ENCODE peak calls at places on chromosomes 16 and 17, in four cellular contexts. F is A549, O is prostate gland, D is tibial nerve. S is an unnamed sample.

GRCh38 chr16:58661199-58661830 is 23.3 kb downstream of the SLC38A7 start:
- DNase-seq in F (peak), O (peak), D (peak), S (no peak)

GRCh38 chr17:1865252-1866037 is 35.6 kb downstream of the RPA1 start:
- DNase-seq in F (peak), O (peak), D (peak), S (peak)

GRCh38 chr17:350706-351435 is 1.7 kb downstream of the RPH3AL start:
- DNase-seq in F (peak), O (no peak), D (peak), S (no peak)

GRCh38 chr16:56743840-56744239 is 13.9 kb downstream of the NUP93 start:
- DNase-seq in F (peak), O (no peak), D (no peak), S (no peak)

GRCh38 chr17:77999413-78000173 is 41.1 kb downstream of the TNRC6C start:
- DNase-seq in F (no peak), O (no peak), D (no peak), S (no peak)

GRCh38 chr17:7343250-7343649 is 6.9 kb downstream of the ACAP1 start:
- DNase-seq in F (no peak), O (no peak), D (no peak), S (no peak)

GRCh38 chr16:53999841-54000240 is 286.7 kb downstream of the IRX3 start:
- DNase-seq in F (no peak), O (no peak), D (no peak), S (no peak)

GRCh38 chr17:77433385-77434135 is 292.8 kb downstream of the SEC14L1 start:
- DNase-seq in F (no peak), O (no peak), D (no peak), S (peak)

GRCh38 chr17:36939059-36939943 is 2.0 kb downstream of the LHX1 start:
- DNase-seq in F (no peak), O (no peak), D (no peak), S (no peak)

GRCh38 chr17:79019631-79020584 is 4.1 kb upstream of the C1QTNF1 start:
- DNase-seq in F (peak), O (peak), D (peak), S (peak)

GRCh38 chr17:17729620-17730249 is 48.5 kb downstream of the RAI1 start:
- DNase-seq in F (peak), O (peak), D (no peak), S (peak)

GRCh38 chr17:36475346-36475970 is 11.0 kb upstream of the ZNHIT3 start:
- DNase-seq in F (no peak), O (no peak), D (no peak), S (no peak)

GRCh38 chr17:19705201-19705600 is 11.2 kb downstream of the SLC47A2 start:
- DNase-seq in F (no peak), O (no peak), D (no peak), S (no peak)

GRCh38 chr17:67824735-67825626 is at the start of gene BPTF:
- DNase-seq in F (peak), O (peak), D (peak), S (peak)

GRCh38 chr16:13436641-13437423 is 483.1 kb upstream of the ERCC4 start:
- DNase-seq in F (peak), O (no peak), D (no peak), S (no peak)

GRCh38 chr17:63816669-63817068 is 10.6 kb upstream of the PSMC5 start:
- DNase-seq in F (no peak), O (no peak), D (no peak), S (no peak)

GRCh38 chr17:73768691-73769090 is 124.4 kb upstream of the SDK2 start:
- DNase-seq in F (no peak), O (no peak), D (no peak), S (no peak)

DNA sequence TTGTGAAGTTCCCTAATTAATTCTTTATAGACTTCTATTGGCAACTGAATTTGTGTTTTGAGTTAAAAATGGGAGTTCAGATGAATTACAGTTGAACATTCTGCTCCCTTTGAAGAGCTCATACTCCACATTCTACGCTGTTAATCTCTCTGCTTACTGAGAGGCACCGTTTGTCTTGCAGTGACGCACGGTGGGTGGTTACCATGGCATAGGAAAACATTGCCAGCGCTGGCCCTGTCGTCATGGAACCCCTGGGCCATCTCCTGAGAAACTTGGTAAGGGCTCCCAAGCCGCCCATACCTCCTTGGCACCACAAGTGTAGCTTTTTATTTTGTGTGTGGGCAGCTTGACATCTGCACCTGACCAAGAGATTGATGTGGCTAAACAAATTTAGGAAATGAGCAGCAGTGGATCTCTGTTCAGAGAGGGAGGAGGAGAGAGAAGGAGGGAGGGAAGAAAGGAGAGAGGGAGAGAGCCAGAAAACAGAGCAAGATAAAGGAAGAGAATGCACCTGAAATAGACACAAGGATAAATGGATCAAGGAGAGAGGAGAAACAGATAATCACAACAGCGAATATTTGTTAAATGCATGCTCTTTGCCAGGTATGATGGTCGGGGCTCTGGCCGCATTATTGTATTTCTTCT is 398.5 kb downstream of the HAPSTR1 start:
- DNase-seq in F (peak), O (peak), D (no peak), S (no peak)
- H3K27ac ChIP-seq in F (no peak), O (peak), D (no peak), S (no peak)

GRCh38 chr17:38967290-38967738 is at the start of gene FBXO47:
- DNase-seq in F (peak), O (peak), D (peak), S (peak)
- TF ChIP-seq CTCF in F (no peak), O (no peak), D (peak), S (no peak)

GRCh38 chr16:81076566-81077076 is 417 bp downstream of the C16orf46 start:
- DNase-seq in F (peak), O (peak), D (peak), S (peak)
- H3K27ac ChIP-seq in F (peak), O (peak), D (peak), S (peak)

DNA sequence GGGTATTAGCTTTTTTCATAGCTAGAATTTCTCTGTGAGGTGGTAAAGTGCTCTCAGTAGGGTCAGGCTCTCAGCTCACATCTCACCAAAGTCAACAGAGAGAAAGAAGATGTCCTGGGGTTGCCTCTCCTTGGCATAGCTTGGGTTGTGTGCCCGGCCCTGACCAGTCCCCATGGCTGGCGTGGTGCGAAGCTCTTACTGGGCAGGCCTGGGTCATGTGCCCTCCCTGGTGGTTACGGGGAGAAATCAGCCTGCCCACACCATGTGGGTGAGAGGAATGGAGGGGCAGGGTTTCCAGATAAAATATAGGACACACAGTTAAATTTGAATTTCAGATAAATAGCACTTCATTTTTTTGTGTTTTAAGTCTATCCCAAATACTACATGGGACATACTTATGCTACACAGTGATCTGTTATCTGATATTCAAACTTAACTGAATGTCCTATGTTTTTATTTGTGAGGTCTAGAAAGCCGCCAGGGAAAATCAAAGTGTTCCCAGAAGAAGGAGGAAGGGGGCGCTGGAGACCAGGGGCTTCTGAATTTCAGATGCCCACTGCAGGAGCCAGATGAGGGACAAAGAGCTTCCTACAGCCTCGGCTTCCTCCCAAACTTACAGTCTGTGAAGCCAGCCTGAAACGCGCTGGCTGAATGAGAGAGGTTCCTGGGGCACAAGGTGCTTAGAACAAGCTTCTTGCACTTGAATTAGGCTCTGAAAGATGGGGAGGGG is 45.4 kb downstream of the NKD1 start:
- DNase-seq in F (no peak), O (no peak), D (no peak), S (no peak)
- TF ChIP-seq CTCF in F (no peak), O (no peak), D (no peak), S (no peak)

GRCh38 chr17:30379303-30380105 is 777 bp downstream of the CPD start:
- DNase-seq in F (no peak), O (peak), D (no peak), S (no peak)
- H3K27ac ChIP-seq in F (peak), O (peak), D (peak), S (peak)

GRCh38 chr16:79993810-79994209 is 393.3 kb upstream of the MAF start:
- DNase-seq in F (no peak), O (no peak), D (no peak), S (no peak)

GRCh38 chr16:79998143-79998542 is 397.6 kb upstream of the MAF start:
- DNase-seq in F (no peak), O (no peak), D (no peak), S (no peak)

GRCh38 chr16:79995315-79995714 is 394.8 kb upstream of the MAF start:
- DNase-seq in F (no peak), O (no peak), D (no peak), S (no peak)

GRCh38 chr16:79994413-79994812 is 393.9 kb upstream of the MAF start:
- DNase-seq in F (no peak), O (no peak), D (no peak), S (no peak)

GRCh38 chr16:79997257-79997656 is 396.7 kb upstream of the MAF start:
- DNase-seq in F (peak), O (no peak), D (no peak), S (no peak)
- TF ChIP-seq CTCF in F (peak), O (no peak), D (no peak), S (no peak)

DNA sequence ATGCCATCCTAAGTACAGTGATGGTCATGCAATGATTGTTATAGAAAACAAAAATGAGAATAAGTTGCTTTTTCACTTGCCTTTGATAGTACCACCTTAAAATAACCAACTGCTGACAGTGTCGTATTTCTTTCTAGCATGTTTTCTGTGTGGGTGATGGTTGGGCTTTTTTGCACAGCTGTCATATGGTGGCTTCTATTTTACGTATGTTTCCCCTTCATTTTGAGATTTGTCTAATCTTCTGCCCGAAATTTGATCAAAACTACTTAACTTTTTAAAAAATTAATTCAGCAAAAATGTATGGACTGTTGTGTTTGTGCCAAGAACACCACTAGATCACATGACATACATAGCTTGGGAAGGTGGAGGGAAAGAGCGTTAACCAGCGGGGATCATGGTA is 90.7 kb downstream of the CLEC16A start:
- DNase-seq in F (no peak), O (no peak), D (no peak), S (no peak)
- H3K27ac ChIP-seq in F (no peak), O (no peak), D (no peak), S (no peak)

GRCh38 chr17:76386966-76387765 is 2.8 kb downstream of the SPHK1 start:
- DNase-seq in F (no peak), O (no peak), D (no peak), S (no peak)

GRCh38 chr17:76384222-76384986 is at the start of gene SPHK1:
- DNase-seq in F (peak), O (peak), D (peak), S (peak)

GRCh38 chr17:76383645-76384221 is 676 bp upstream of the SPHK1 start:
- DNase-seq in F (peak), O (peak), D (peak), S (peak)

GRCh38 chr17:76385892-76386786 is 1.7 kb downstream of the SPHK1 start:
- DNase-seq in F (peak), O (peak), D (peak), S (peak)

GRCh38 chr17:76384987-76385891 is 830 bp downstream of the SPHK1 start:
- DNase-seq in F (peak), O (no peak), D (peak), S (no peak)
- TF ChIP-seq CTCF in F (no peak), O (no peak), D (no peak), S (no peak)

S was measured in CD4-positive, alpha-beta T cell.